ENCODE peak calls at places on chromosomes 16 and 17, in four cellular contexts. N, U, W and A are unnamed samples.
A peak's percentile ranks its signal among the peaks of the same experiment; 100 is the strongest.

GRCh38 chr17:36057900-36058299 is 6.2 kb upstream of the CCL18 start:
- DNase-seq in N (no peak), U (no peak), W (no peak), A (no peak)

GRCh38 chr16:81495321-81496234 is 51.0 kb downstream of the CMIP start:
- DNase-seq in N (no peak), U (peak; percentile 71), W (no peak), A (no peak)

GRCh38 chr16:70576431-70577255 is 53.0 kb downstream of the SF3B3 start:
- DNase-seq in N (peak; percentile 59), U (no peak), W (no peak), A (peak; percentile 63)

GRCh38 chr17:67016039-67016762 is 28.2 kb upstream of the CACNG1 start:
- DNase-seq in N (no peak), U (no peak), W (no peak), A (no peak)

GRCh38 chr16:51524555-51525373 is 373.7 kb upstream of the SALL1 start:
- DNase-seq in N (no peak), U (no peak), W (no peak), A (no peak)

GRCh38 chr17:39623356-39623950 is 3.3 kb upstream of the PPP1R1B start:
- DNase-seq in N (no peak), U (peak; percentile 91), W (peak; percentile 87), A (no peak)

GRCh38 chr17:41655611-41656111 is 31.3 kb upstream of the KRT17 start:
- DNase-seq in N (no peak), U (peak; percentile 50), W (peak; percentile 76), A (no peak)

GRCh38 chr17:32323784-32324590 is 18.0 kb downstream of the C17orf75 start:
- DNase-seq in N (no peak), U (no peak), W (no peak), A (no peak)

GRCh38 chr17:45123930-45124796 is 8.2 kb downstream of the PLCD3 start:
- DNase-seq in N (peak; percentile 71), U (peak; percentile 85), W (no peak), A (no peak)

GRCh38 chr16:27801259-27801945 is 251.5 kb downstream of the KATNIP start:
- DNase-seq in N (no peak), U (no peak), W (no peak), A (no peak)

GRCh38 chr17:27462714-27463113 is 6.5 kb downstream of the KSR1 start:
- DNase-seq in N (no peak), U (no peak), W (no peak), A (no peak)

GRCh38 chr17:63425478-63425877 is 20.6 kb downstream of the CYB561 start:
- DNase-seq in N (peak; percentile 68), U (peak; percentile 84), W (peak; percentile 81), A (peak; percentile 84)

GRCh38 chr16:31194898-31195297 is 7.7 kb downstream of the PYCARD start:
- DNase-seq in N (no peak), U (no peak), W (no peak), A (no peak)

GRCh38 chr16:49947907-49948678 is 76.9 kb upstream of the CNEP1R1 start:
- DNase-seq in N (no peak), U (no peak), W (no peak), A (no peak)

GRCh38 chr16:48075398-48075797 is 80.4 kb downstream of the ABCC12 start:
- DNase-seq in N (peak; percentile 26), U (no peak), W (no peak), A (no peak)

GRCh38 chr16:50396770-50397525 is 28.2 kb upstream of the BRD7 start:
- DNase-seq in N (no peak), U (no peak), W (no peak), A (no peak)

GRCh38 chr16:67000384-67001158 is 12.2 kb downstream of the CES4A start:
- DNase-seq in N (no peak), U (peak; percentile 73), W (peak; percentile 41), A (no peak)

GRCh38 chr17:8151641-8152111 is 528 bp downstream of the PER1 start:
- DNase-seq in N (no peak), U (peak; percentile 98), W (peak; percentile 86), A (no peak)

GRCh38 chr17:30372755-30373154 is 6.0 kb upstream of the CPD start:
- DNase-seq in N (no peak), U (no peak), W (no peak), A (no peak)

GRCh38 chr17:50911450-50911849 is 45.3 kb upstream of the TOB1 start:
- DNase-seq in N (no peak), U (no peak), W (no peak), A (no peak)

GRCh38 chr17:37492167-37492566 is 2.5 kb downstream of the DUSP14 start:
- DNase-seq in N (no peak), U (no peak), W (no peak), A (no peak)

GRCh38 chr17:72624652-72625051 is 467.8 kb downstream of the SLC39A11 start:
- DNase-seq in N (no peak), U (no peak), W (no peak), A (no peak)

GRCh38 chr16:56372938-56373337 is 52.4 kb downstream of the AMFR start:
- DNase-seq in N (no peak), U (no peak), W (no peak), A (no peak)

GRCh38 chr16:69444873-69445517 is 20.6 kb downstream of the CYB5B start:
- DNase-seq in N (no peak), U (no peak), W (no peak), A (no peak)

GRCh38 chr17:16061631-16062030 is 62.0 kb downstream of the TTC19 start:
- DNase-seq in N (no peak), U (no peak), W (no peak), A (no peak)

GRCh38 chr16:66502020-66502913 is 47.7 kb downstream of the TK2 start:
- DNase-seq in N (no peak), U (peak; percentile 89), W (no peak), A (no peak)

GRCh38 chr16:87203060-87203656 is 114.0 kb downstream of the C16orf95 start:
- DNase-seq in N (peak; percentile 42), U (peak; percentile 60), W (peak; percentile 45), A (no peak)